ENCODE peak calls at places on chromosomes 7 and 10, in five cellular contexts. One of them, this sample, is unnamed.

GRCh38 chr7:44149571-44150465 is 8.7 kb upstream of the MYL7 start:
- DNase-seq in SW480: no peak
- DNase-seq in globus pallidus: no peak
- DNase-seq in EL: no peak
- DNase-seq in GM04503: no peak
- DNase-seq in this sample: no peak

GRCh38 chr10:59799421-59799820 is 46.2 kb upstream of the MRLN start:
- DNase-seq in GM04503: peak
- DNase-seq in globus pallidus: no peak
- DNase-seq in SW480: no peak
- DNase-seq in EL: no peak
- DNase-seq in this sample: no peak

GRCh38 chr10:98748298-98748697 is 301.6 kb upstream of the HPS1 start:
- DNase-seq in EL: peak
- DNase-seq in GM04503: no peak
- DNase-seq in globus pallidus: no peak
- DNase-seq in SW480: peak
- DNase-seq in this sample: no peak

GRCh38 chr7:92421676-92422435 is 25.4 kb upstream of the GATAD1 start:
- DNase-seq in globus pallidus: no peak
- DNase-seq in EL: no peak
- DNase-seq in SW480: no peak
- DNase-seq in GM04503: no peak
- DNase-seq in this sample: no peak

GRCh38 chr7:27107901-27108381 is 5.5 kb upstream of the HOXA2 start:
- DNase-seq in SW480: no peak
- DNase-seq in GM04503: no peak
- DNase-seq in globus pallidus: no peak
- DNase-seq in EL: no peak
- DNase-seq in this sample: no peak

GRCh38 chr10:28984431-28984830 is 304.4 kb upstream of the LYZL1 start:
- DNase-seq in SW480: peak
- DNase-seq in globus pallidus: peak
- DNase-seq in EL: peak
- DNase-seq in GM04503: no peak
- DNase-seq in this sample: no peak

GRCh38 chr10:7407368-7408002 is 3.3 kb downstream of the SFMBT2 start:
- DNase-seq in SW480: no peak
- DNase-seq in globus pallidus: no peak
- DNase-seq in GM04503: no peak
- DNase-seq in EL: no peak
- DNase-seq in this sample: no peak

GRCh38 chr10:86960003-86960862 is 1.8 kb downstream of the SNCG start:
- DNase-seq in globus pallidus: no peak
- DNase-seq in SW480: peak
- DNase-seq in GM04503: no peak
- DNase-seq in EL: peak
- DNase-seq in this sample: no peak

GRCh38 chr10:44233561-44234470 is 151.1 kb downstream of the CXCL12 start:
- DNase-seq in SW480: no peak
- DNase-seq in globus pallidus: no peak
- DNase-seq in GM04503: no peak
- DNase-seq in EL: no peak
- DNase-seq in this sample: no peak

GRCh38 chr10:74585231-74586087 is 240.9 kb upstream of the KAT6B start:
- DNase-seq in EL: no peak
- DNase-seq in globus pallidus: no peak
- DNase-seq in GM04503: no peak
- DNase-seq in SW480: no peak
- DNase-seq in this sample: no peak

GRCh38 chr7:90473819-90474218 is 4.4 kb downstream of the PTTG1IP2 start:
- DNase-seq in SW480: no peak
- DNase-seq in globus pallidus: no peak
- DNase-seq in EL: no peak
- DNase-seq in GM04503: no peak
- DNase-seq in this sample: no peak

GRCh38 chr7:77903597-77903996 is 105.0 kb downstream of the PHTF2 start:
- DNase-seq in GM04503: no peak
- DNase-seq in globus pallidus: no peak
- DNase-seq in SW480: no peak
- DNase-seq in EL: peak
- DNase-seq in this sample: no peak

GRCh38 chr10:83983578-83984255 is 155.6 kb upstream of the GHITM start:
- DNase-seq in GM04503: peak
- DNase-seq in SW480: peak
- DNase-seq in EL: peak
- DNase-seq in globus pallidus: no peak
- DNase-seq in this sample: no peak

GRCh38 chr7:81684513-81685262 is 85.2 kb downstream of the HGF start:
- DNase-seq in EL: peak
- DNase-seq in GM04503: peak
- DNase-seq in SW480: peak
- DNase-seq in globus pallidus: peak
- DNase-seq in this sample: no peak

GRCh38 chr7:133794490-133794889 is 332.6 kb upstream of the LRGUK start:
- DNase-seq in GM04503: no peak
- DNase-seq in globus pallidus: no peak
- DNase-seq in SW480: no peak
- DNase-seq in EL: peak
- DNase-seq in this sample: no peak

GRCh38 chr7:1623810-1624209 is 46.3 kb upstream of the ELFN1 start:
- DNase-seq in EL: no peak
- DNase-seq in GM04503: no peak
- DNase-seq in globus pallidus: no peak
- DNase-seq in SW480: no peak
- DNase-seq in this sample: no peak

GRCh38 chr10:132169766-132170560 is 16.8 kb upstream of the DPYSL4 start:
- DNase-seq in globus pallidus: no peak
- DNase-seq in SW480: no peak
- DNase-seq in GM04503: no peak
- DNase-seq in EL: no peak
- DNase-seq in this sample: no peak

GRCh38 chr7:23266918-23267317 is 20.3 kb downstream of the GPNMB start:
- DNase-seq in GM04503: no peak
- DNase-seq in EL: no peak
- DNase-seq in SW480: no peak
- DNase-seq in globus pallidus: no peak
- DNase-seq in this sample: no peak

GRCh38 chr10:129977794-129978193 is 13.7 kb upstream of the EBF3 start:
- DNase-seq in GM04503: no peak
- DNase-seq in SW480: no peak
- DNase-seq in EL: no peak
- DNase-seq in globus pallidus: no peak
- DNase-seq in this sample: no peak

GRCh38 chr7:47786557-47787248 is 161.6 kb downstream of the PKD1L1 start:
- DNase-seq in GM04503: peak
- DNase-seq in SW480: peak
- DNase-seq in EL: peak
- DNase-seq in globus pallidus: no peak
- DNase-seq in this sample: no peak

GRCh38 chr10:13998090-13998838 is 332.5 kb downstream of the FRMD4A start:
- DNase-seq in globus pallidus: no peak
- DNase-seq in SW480: no peak
- DNase-seq in EL: no peak
- DNase-seq in GM04503: no peak
- DNase-seq in this sample: no peak

GRCh38 chr10:51297438-51297837 is 223.2 kb downstream of the PRKG1 start:
- DNase-seq in GM04503: no peak
- DNase-seq in SW480: no peak
- DNase-seq in globus pallidus: no peak
- DNase-seq in EL: peak
- DNase-seq in this sample: no peak

GRCh38 chr10:88682491-88682890 is 18.2 kb downstream of the LIPF start:
- DNase-seq in GM04503: no peak
- DNase-seq in globus pallidus: no peak
- DNase-seq in SW480: no peak
- DNase-seq in EL: no peak
- DNase-seq in this sample: no peak

GRCh38 chr10:24722676-24723385 is 856 bp downstream of the ARHGAP21 start:
- DNase-seq in globus pallidus: peak
- DNase-seq in EL: peak
- DNase-seq in SW480: peak
- DNase-seq in GM04503: no peak
- DNase-seq in this sample: no peak

GRCh38 chr10:576130-576465 is 113.4 kb downstream of the DIP2C start:
- DNase-seq in globus pallidus: peak
- DNase-seq in SW480: no peak
- DNase-seq in EL: no peak
- DNase-seq in GM04503: no peak
- DNase-seq in this sample: no peak

This sample was measured in cerebellar nuclear complex.